ENCODE peak calls at places on chromosome 22, in four cellular contexts. I is OCI-LY7, E is fibroblast of lung, P is esophagus squamous epithelium. R is an unnamed sample.

GRCh38 chr22:45226681-45227186 is 14.0 kb downstream of the KIAA0930 start:
- DNase-seq in E (no peak), I (no peak), P (no peak), R (peak; percentile 46)

GRCh38 chr22:39519681-39520053 is 695 bp upstream of the ATF4 start:
- DNase-seq in E (peak; percentile 58), I (peak; percentile 50), P (no peak), R (no peak)

GRCh38 chr22:40525250-40525884 is 111.2 kb downstream of the MRTFA start:
- DNase-seq in P (no peak), E (peak; percentile 69), I (peak; percentile 72), R (peak; percentile 71)

GRCh38 chr22:30219049-30219448 is 27.5 kb downstream of the LIF start:
- DNase-seq in I (no peak), P (no peak), E (no peak), R (no peak)

GRCh38 chr22:44968736-44969135 is 41.1 kb downstream of the PHF21B start:
- DNase-seq in I (no peak), P (no peak), E (no peak), R (no peak)

GRCh38 chr22:38724926-38725571 is 19.3 kb downstream of the GTPBP1 start:
- DNase-seq in E (peak; percentile 50), I (peak; percentile 62), P (no peak), R (peak; percentile 10)

GRCh38 chr22:30574095-30574981 is at the start of gene GAL3ST1:
- DNase-seq in I (no peak), P (no peak), E (no peak), R (peak; percentile 71)

GRCh38 chr22:36465232-36466021 is 16.0 kb downstream of the TXN2 start:
- DNase-seq in P (no peak), E (peak; percentile 96), I (no peak), R (peak; percentile 79)

GRCh38 chr22:40178417-40179409 is 988 bp downstream of the TNRC6B start:
- DNase-seq in I (peak; percentile 70), P (no peak), E (peak; percentile 48), R (peak; percentile 67)

GRCh38 chr22:36373258-36373579 is 14.5 kb downstream of the MYH9 start:
- DNase-seq in E (no peak), P (no peak), I (no peak), R (no peak)

GRCh38 chr22:44862981-44863860 is 110.8 kb downstream of the ARHGAP8 start:
- DNase-seq in I (no peak), P (no peak), E (no peak), R (no peak)

GRCh38 chr22:32539631-32540449 is 65.2 kb downstream of the FBXO7 start:
- DNase-seq in E (no peak), I (no peak), P (no peak), R (no peak)

GRCh38 chr22:35540600-35541253 is at the start of gene RASD2:
- DNase-seq in I (peak; percentile 31), E (no peak), P (no peak), R (no peak)

GRCh38 chr22:49096476-49096875 is 731.2 kb downstream of the BRD1 start:
- DNase-seq in I (no peak), P (no peak), E (no peak), R (no peak)

GRCh38 chr22:44994399-44995281 is 15.2 kb downstream of the PHF21B start:
- DNase-seq in P (no peak), E (no peak), I (no peak), R (no peak)

GRCh38 chr22:18950141-18950540 is 14.0 kb upstream of the PRODH start:
- DNase-seq in I (no peak), P (no peak), E (no peak), R (no peak)

GRCh38 chr22:40051322-40051721 is 56.6 kb downstream of the FAM83F start:
- DNase-seq in I (peak; percentile 64), E (no peak), P (no peak), R (no peak)

GRCh38 chr22:39308614-39309363 is 10.6 kb downstream of the RPL3 start:
- DNase-seq in P (no peak), E (peak; percentile 98), I (no peak), R (peak; percentile 63)

GRCh38 chr22:23223566-23224317 is 43.4 kb downstream of the BCR start:
- DNase-seq in E (no peak), P (no peak), I (no peak), R (no peak)

GRCh38 chr22:17748555-17749353 is 25.5 kb downstream of the BID start:
- DNase-seq in E (no peak), I (no peak), P (no peak), R (no peak)

GRCh38 chr22:45398214-45398613 is 15.2 kb downstream of the SMC1B start:
- DNase-seq in E (no peak), I (no peak), P (no peak), R (no peak)

GRCh38 chr22:19629720-19630419 is 84.4 kb upstream of the SEPTIN5 start:
- DNase-seq in I (peak; percentile 86), P (peak; percentile 16), E (peak; percentile 76), R (peak; percentile 87)

GRCh38 chr22:44730034-44730433 is 22.3 kb upstream of the ARHGAP8 start:
- DNase-seq in E (no peak), I (no peak), P (no peak), R (no peak)

GRCh38 chr22:44686873-44687600 is 15.0 kb upstream of the PRR5 start:
- DNase-seq in E (peak; percentile 55), P (no peak), I (no peak), R (no peak)

GRCh38 chr22:20591660-20592310 is 84.4 kb downstream of the MED15 start:
- DNase-seq in E (peak; percentile 75), P (no peak), I (no peak), R (no peak)

GRCh38 chr22:37529652-37530345 is 10.6 kb upstream of the CARD10 start:
- DNase-seq in I (no peak), P (no peak), E (no peak), R (peak; percentile 91)

GRCh38 chr22:37525073-37525745 is 6.0 kb upstream of the CARD10 start:
- DNase-seq in E (peak; percentile 61), I (no peak), P (no peak), R (no peak)

GRCh38 chr22:37525746-37526350 is 6.6 kb upstream of the CARD10 start:
- DNase-seq in P (no peak), I (no peak), E (no peak), R (peak; percentile 27)

GRCh38 chr22:37521236-37521739 is 2.1 kb upstream of the CARD10 start:
- DNase-seq in I (no peak), P (no peak), E (no peak), R (peak; percentile 52)

DNA sequence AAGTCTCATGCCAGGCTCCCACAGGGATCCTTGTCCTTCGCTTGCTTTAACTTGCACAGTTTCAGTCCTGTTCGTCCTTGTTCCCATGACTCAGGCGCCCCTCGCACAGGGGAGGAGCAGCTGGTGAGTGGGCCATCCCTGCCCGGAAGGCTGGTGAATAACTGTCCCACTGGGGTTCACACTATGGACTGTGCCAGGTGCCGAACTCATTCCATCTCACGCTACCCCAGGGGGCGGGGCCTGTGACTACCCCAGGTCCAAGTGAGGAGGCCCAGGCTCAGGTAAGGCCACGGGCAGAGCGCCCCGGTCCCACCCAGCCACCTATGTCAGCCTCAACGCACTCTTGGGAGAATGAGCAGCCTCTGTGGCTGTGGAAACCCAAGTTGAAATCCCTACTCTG is 7.2 kb upstream of the CARD10 start:
- DNase-seq in I (no peak), E (no peak), P (no peak), R (no peak)
- H3K9me3 ChIP-seq in I (no peaks in the 10 kb centered on the region), E (no peaks in the 10 kb centered on the region), P (no peaks in the 10 kb centered on the region), R (no peaks in the 10 kb centered on the region)

DNA sequence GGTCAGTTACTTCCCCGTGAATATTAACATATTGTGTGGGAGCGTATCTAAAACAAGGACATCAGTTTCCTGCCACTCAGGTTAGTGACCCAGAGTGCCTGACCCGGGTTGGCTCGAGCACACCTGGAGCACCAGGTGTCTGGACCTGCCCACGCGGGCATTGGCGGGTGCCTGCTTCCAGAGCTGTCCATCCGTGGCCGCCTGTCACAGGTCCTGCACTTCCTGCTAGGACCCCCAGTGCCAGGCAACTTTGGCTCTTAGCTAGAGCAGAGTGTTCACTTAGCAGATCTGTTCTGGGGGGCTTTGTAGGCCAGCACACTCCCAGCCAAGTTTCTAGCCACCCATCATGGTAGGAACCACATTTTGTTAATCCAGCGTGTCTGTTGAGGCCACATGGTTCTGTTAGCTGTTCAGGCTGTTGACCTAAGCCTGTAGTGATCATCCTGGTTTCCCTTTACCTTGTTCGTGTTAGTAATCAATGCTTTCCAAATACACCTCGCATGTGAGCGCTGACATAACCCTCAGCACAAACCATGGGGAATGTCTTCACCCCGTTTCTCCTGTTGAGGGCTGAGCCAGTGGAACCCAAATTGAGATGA is 29.5 kb downstream of the MOV10L1 start:
- DNase-seq in E (no peak), P (no peak), I (peak; percentile 29), R (no peak)
- H3K4me3 ChIP-seq in E (no peak overlapping the region), P (no peak overlapping the region), I (no peak overlapping the region), R (no peak overlapping the region)

DNA sequence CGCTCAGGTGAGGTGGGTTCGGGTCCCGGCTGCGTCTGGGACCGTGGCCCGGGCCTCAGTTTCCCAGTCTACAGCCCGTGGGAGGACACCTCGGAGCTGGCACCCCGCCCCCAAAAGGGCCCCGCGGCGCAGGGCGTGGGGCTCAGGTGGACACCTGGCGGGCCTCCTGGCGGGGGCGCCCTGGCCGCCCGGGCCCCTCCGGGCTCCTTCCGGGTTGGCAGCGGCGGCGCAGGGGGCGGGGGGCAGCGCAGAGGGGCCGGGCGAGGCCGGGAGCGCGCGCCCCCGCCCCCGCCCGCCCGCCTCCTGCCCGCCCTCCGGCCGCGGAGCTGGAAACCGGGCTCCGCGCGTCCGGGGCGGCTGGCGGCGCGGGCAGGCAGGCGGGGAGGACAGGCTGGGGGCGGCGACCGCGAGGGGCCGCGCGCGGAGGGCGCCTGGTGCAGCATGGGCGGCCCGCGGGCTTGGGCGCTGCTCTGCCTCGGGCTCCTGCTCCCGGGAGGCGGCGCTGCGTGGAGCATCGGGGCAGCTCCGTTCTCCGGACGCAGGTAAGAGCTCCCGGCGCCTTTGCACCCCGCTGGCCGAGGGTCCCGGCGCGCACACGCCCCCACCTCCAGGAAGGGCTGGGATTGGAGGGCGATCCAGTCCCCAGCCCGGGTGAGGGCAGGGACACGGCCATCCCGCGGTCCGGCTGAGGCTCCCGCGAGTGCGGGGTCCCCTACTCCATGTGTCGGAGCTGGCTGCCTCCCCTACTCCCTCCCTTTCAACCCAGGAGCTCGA is at the start of gene EMID1:
- DNase-seq in P (no peak), I (no peak), E (no peak), R (peak; percentile 40)
- TF ChIP-seq CTCF in P (peak; percentile 8), I (no peak), E (peak; percentile 22), R (no peak)

GRCh38 chr22:47802446-47802845 is 1040.0 kb downstream of the TBC1D22A start:
- DNase-seq in I (no peak), E (no peak), P (no peak), R (no peak)
- H3K9me3 ChIP-seq in I (no peaks in the 10 kb centered on the region), E (no peaks in the 10 kb centered on the region), P (no peaks in the 10 kb centered on the region), R (no peaks in the 10 kb centered on the region)

GRCh38 chr22:26481694-26482093 is 1.9 kb downstream of the HPS4 start:
- DNase-seq in I (peak; percentile 48), P (no peak), E (no peak), R (no peak)
- H3K4me3 ChIP-seq in I (peak overlapping the region; percentile 86), P (no peak overlapping the region), E (no peak overlapping the region), R (no peak overlapping the region)

GRCh38 chr22:42313804-42314581 is 43.5 kb upstream of the TCF20 start:
- DNase-seq in E (peak; percentile 51), P (no peak), I (peak; percentile 61), R (peak; percentile 89)
- TF ChIP-seq CTCF in E (peak; percentile 53), P (peak; percentile 35), I (peak; percentile 73), R (peak; percentile 38)

R was measured in mucosa of descending colon.